ENCODE peak calls at places on chromosomes 11 and 22, in ten cellular contexts. J, G, O, A, X, U, H, Y, I and M are unnamed samples.

GRCh38 chr11:850777-851762 is 8.4 kb downstream of the TSPAN4 start:
- DNase-seq in A (peak; percentile 56), X (peak; percentile 76), O (no peak), Y (peak; percentile 73), I (no peak), J (no peak), H (no peak), G (no peak), U (no peak), M (no peak)

GRCh38 chr11:7281083-7281482 is 29.4 kb downstream of the SYT9 start:
- DNase-seq in J (no peak), G (peak; percentile 57), U (no peak), O (no peak), I (no peak), X (no peak), Y (no peak), H (no peak), A (no peak), M (no peak)

GRCh38 chr11:76728778-76729177 is 54.4 kb upstream of the TSKU start:
- DNase-seq in H (no peak), I (no peak), A (no peak), O (no peak), X (no peak), Y (no peak), U (no peak), J (no peak), G (no peak), M (no peak)

GRCh38 chr22:33166206-33166605 is 108.0 kb upstream of the SYN3 start:
- DNase-seq in J (no peak), H (no peak), I (no peak), A (no peak), Y (no peak), X (no peak), G (no peak), O (peak; percentile 14), U (no peak), M (no peak)

GRCh38 chr22:38941488-38941987 is 15.9 kb upstream of the APOBEC3A start:
- DNase-seq in G (no peak), I (no peak), O (peak; percentile 22), X (no peak), U (no peak), J (no peak), A (no peak), Y (peak; percentile 73), H (no peak), M (no peak)

GRCh38 chr11:71555508-71555907 is 7.3 kb downstream of the KRTAP5-9 start:
- DNase-seq in U (no peak), H (no peak), G (no peak), A (no peak), I (no peak), X (no peak), Y (no peak), J (no peak), O (no peak), M (no peak)

GRCh38 chr11:79437274-79437980 is 3.4 kb downstream of the TENM4 start:
- DNase-seq in I (peak; percentile 72), Y (peak; percentile 47), H (peak; percentile 76), J (no peak), A (peak; percentile 94), G (no peak), X (peak; percentile 86), U (peak; percentile 77), O (peak; percentile 70), M (peak; percentile 87)

GRCh38 chr22:37394341-37394740 is 32.9 kb downstream of the ELFN2 start:
- DNase-seq in G (no peak), A (no peak), H (no peak), I (no peak), O (no peak), Y (no peak), U (no peak), X (no peak), J (no peak), M (no peak)

GRCh38 chr22:21920341-21921183 is 32.1 kb downstream of the PPM1F start:
- DNase-seq in A (no peak), G (no peak), U (no peak), H (no peak), O (no peak), I (no peak), J (no peak), X (no peak), Y (no peak), M (no peak)

GRCh38 chr11:122234257-122234656 is 118.2 kb upstream of the BLID start:
- DNase-seq in H (no peak), A (no peak), G (no peak), O (no peak), X (no peak), J (no peak), Y (no peak), I (no peak), U (no peak), M (no peak)

GRCh38 chr11:128776088-128776433 is 82.2 kb downstream of the FLI1 start:
- DNase-seq in A (no peak), U (no peak), O (no peak), I (no peak), X (no peak), J (no peak), G (no peak), Y (no peak), H (no peak), M (no peak)

GRCh38 chr11:116917632-116918031 is 80.2 kb upstream of the APOA1 start:
- DNase-seq in H (no peak), X (no peak), O (no peak), G (no peak), A (no peak), I (no peak), J (no peak), Y (no peak), U (no peak), M (no peak)

GRCh38 chr11:10498426-10499250 is 42.3 kb downstream of the RNF141 start:
- DNase-seq in U (peak; percentile 56), J (no peak), O (no peak), I (no peak), A (no peak), X (peak; percentile 45), G (no peak), H (no peak), Y (no peak), M (no peak)

GRCh38 chr22:30556388-30556787 is 9.8 kb upstream of the SEC14L6 start:
- DNase-seq in G (no peak), H (no peak), X (no peak), O (no peak), Y (no peak), A (no peak), U (no peak), J (no peak), I (no peak), M (no peak)
- TF ChIP-seq CTCF in G (peak; percentile 21), H (no peak), X (peak; percentile 47), O (no peak), Y (no peak), A (no peak), U (no peak), J (no peak), I (peak; percentile 15), M (no peak)

DNA sequence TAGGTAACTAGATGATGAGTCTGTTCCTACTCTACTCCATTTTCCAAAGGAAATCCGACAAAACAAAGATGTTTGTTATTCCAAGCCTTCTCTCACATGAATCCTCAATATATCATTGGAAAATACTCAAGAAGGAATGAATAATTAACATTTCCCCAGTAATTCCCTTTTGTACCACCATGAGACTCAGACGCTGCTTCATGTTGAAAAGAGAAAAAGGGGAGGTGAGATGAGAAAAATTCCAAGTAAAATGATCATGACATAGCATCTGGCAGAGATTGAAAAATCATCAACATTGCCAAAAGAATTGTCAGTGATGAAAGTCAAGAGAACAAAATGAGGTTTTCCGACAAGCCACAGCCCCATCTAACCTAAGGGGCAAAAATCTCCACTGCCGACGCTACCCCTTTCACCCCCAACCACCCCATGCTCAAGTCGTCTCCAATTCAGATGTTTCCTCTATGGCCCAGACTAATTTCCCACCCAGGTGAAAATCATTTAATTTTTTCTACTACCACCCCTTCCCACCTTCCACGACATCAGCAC is 1.3 kb downstream of the RAB6A start:
- DNase-seq in H (no peak), X (no peak), Y (no peak), J (no peak), G (no peak), A (no peak), U (no peak), I (no peak), O (no peak), M (no peak)
- TF ChIP-seq CTCF in H (no peak), X (no peak), Y (no peak), J (peak; percentile 26), G (peak; percentile 17), A (no peak), U (peak; percentile 61), I (peak; percentile 24), O (peak; percentile 26), M (no peak)

GRCh38 chr11:124667601-124668000 is 5.9 kb downstream of the SIAE start:
- DNase-seq in H (no peak), U (no peak), X (no peak), I (no peak), A (no peak), J (no peak), G (no peak), Y (no peak), O (no peak), M (no peak)

GRCh38 chr11:124661553-124661952 is 12.0 kb downstream of the SIAE start:
- DNase-seq in U (no peak), A (no peak), O (no peak), G (no peak), J (no peak), I (no peak), H (no peak), X (no peak), Y (no peak), M (no peak)

GRCh38 chr11:124656759-124657627 is 16.5 kb downstream of the SIAE start:
- DNase-seq in U (no peak), Y (no peak), G (no peak), H (no peak), O (no peak), I (peak; percentile 14), A (peak; percentile 47), X (peak; percentile 52), J (no peak), M (peak; percentile 8)

GRCh38 chr11:124657922-124658321 is 15.6 kb downstream of the SIAE start:
- DNase-seq in H (no peak), G (no peak), I (no peak), O (no peak), A (no peak), Y (no peak), J (no peak), X (no peak), U (no peak), M (no peak)

DNA sequence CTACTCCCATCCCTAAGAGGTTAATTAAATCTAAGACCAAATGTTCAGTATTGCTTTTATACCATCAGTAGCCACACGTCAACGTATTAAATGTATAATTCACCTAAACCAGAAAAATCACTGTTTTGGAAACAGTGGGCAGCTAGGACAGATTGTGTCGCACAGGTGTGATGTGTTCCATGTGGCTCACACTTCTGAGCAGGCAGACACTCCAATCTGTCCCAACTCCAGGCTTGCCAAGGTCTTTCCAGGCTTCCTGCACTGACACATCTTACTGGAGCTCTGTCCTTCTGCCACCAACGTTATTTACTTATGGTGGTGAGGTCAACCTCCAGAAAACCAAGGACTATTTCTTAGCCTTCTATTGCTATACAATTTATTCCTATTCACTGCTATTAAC is 11.4 kb downstream of the SIAE start:
- DNase-seq in G (no peak), I (no peak), H (no peak), X (no peak), J (no peak), O (no peak), U (no peak), Y (no peak), A (no peak), M (no peak)
- TF ChIP-seq CTCF in G (no peak), I (no peak), H (no peak), X (no peak), J (no peak), O (no peak), U (no peak), Y (no peak), A (no peak), M (no peak)

GRCh38 chr11:117945047-117945820 is 16.0 kb upstream of the TMPRSS13 start:
- DNase-seq in A (no peak), I (no peak), H (no peak), Y (peak; percentile 8), U (no peak), G (no peak), J (no peak), X (peak; percentile 7), O (no peak), M (no peak)
- TF ChIP-seq CTCF in A (peak; percentile 44), I (peak; percentile 49), H (no peak), Y (no peak), U (peak; percentile 59), G (no peak), J (no peak), X (peak; percentile 51), O (no peak), M (no peak)